ENCODE peak calls at places on chromosomes 11 and 22, in seven cellular contexts. Z, O, R, V, B, H and Y are unnamed samples. For H3K4me1, the result is how much of the 10 kb centered on the place peaks cover.

GRCh38 chr11:75668508-75669297 is at the start of gene MAP6:
- DNase-seq in R (no peak), V (peak), H (no peak), Z (peak), O (peak), B (peak), Y (no peak)

GRCh38 chr11:128940156-128940555 is 2.5 kb downstream of the TP53AIP1 start:
- DNase-seq in O (no peak), Z (no peak), V (no peak), B (no peak), R (no peak), H (no peak), Y (no peak)

GRCh38 chr11:61838921-61839320 is 10.8 kb downstream of the FADS2 start:
- DNase-seq in O (no peak), Z (no peak), H (no peak), V (no peak), R (no peak), B (no peak), Y (no peak)

GRCh38 chr22:22343603-22344276 is 99.2 kb downstream of the VPREB1 start:
- DNase-seq in O (no peak), V (no peak), R (no peak), B (no peak), Z (no peak), H (no peak), Y (no peak)

GRCh38 chr11:92329137-92329536 is 104.5 kb downstream of the FAT3 start:
- DNase-seq in Z (no peak), V (no peak), H (no peak), B (no peak), O (no peak), R (no peak), Y (no peak)

GRCh38 chr11:95699631-95700470 is 89.7 kb downstream of the FAM76B start:
- DNase-seq in Z (no peak), R (no peak), H (no peak), O (no peak), B (no peak), V (no peak), Y (no peak)

GRCh38 chr11:97772696-97773095 is 1248.1 kb upstream of the CNTN5 start:
- DNase-seq in Z (no peak), B (no peak), V (no peak), R (no peak), H (no peak), O (no peak), Y (no peak)

GRCh38 chr11:70824590-70825300 is 426.4 kb downstream of the CTTN start:
- DNase-seq in V (no peak), Z (no peak), O (peak), B (no peak), H (no peak), R (no peak), Y (no peak)

GRCh38 chr11:36131719-36132349 is 157.4 kb downstream of the COMMD9 start:
- DNase-seq in O (peak), H (no peak), V (peak), B (peak), R (no peak), Z (peak), Y (no peak)

GRCh38 chr11:126113515-126113957 is 50.9 kb upstream of the CDON start:
- DNase-seq in O (peak), B (peak), V (no peak), Z (peak), R (peak), H (no peak), Y (no peak)

GRCh38 chr22:18974477-18975180 is 38.5 kb upstream of the PRODH start:
- DNase-seq in Z (no peak), V (no peak), H (no peak), R (no peak), O (no peak), B (no peak), Y (no peak)

GRCh38 chr11:110431212-110432073 is 1.7 kb downstream of the FDX1 start:
- DNase-seq in R (no peak), V (no peak), Z (no peak), B (no peak), O (no peak), H (no peak), Y (no peak)

GRCh38 chr11:111937461-111937769 is 272 bp downstream of the DIXDC1 start:
- DNase-seq in O (no peak), V (no peak), H (no peak), Z (no peak), B (no peak), R (no peak), Y (no peak)

GRCh38 chr22:27617214-27617881 is 184.2 kb downstream of the MN1 start:
- DNase-seq in V (no peak), B (no peak), Z (no peak), H (no peak), R (no peak), O (no peak), Y (no peak)

GRCh38 chr11:12640926-12641849 is 33.0 kb upstream of the TEAD1 start:
- DNase-seq in V (no peak), B (no peak), O (no peak), Z (no peak), H (no peak), R (no peak), Y (peak)

GRCh38 chr11:128227466-128227865 is 359.9 kb downstream of the ETS1 start:
- DNase-seq in O (no peak), R (no peak), H (no peak), V (no peak), Z (no peak), B (no peak), Y (no peak)

GRCh38 chr11:84146826-84147225 is 860.7 kb upstream of the CCDC90B start:
- DNase-seq in R (no peak), H (no peak), O (no peak), B (no peak), V (no peak), Z (peak), Y (no peak)

DNA sequence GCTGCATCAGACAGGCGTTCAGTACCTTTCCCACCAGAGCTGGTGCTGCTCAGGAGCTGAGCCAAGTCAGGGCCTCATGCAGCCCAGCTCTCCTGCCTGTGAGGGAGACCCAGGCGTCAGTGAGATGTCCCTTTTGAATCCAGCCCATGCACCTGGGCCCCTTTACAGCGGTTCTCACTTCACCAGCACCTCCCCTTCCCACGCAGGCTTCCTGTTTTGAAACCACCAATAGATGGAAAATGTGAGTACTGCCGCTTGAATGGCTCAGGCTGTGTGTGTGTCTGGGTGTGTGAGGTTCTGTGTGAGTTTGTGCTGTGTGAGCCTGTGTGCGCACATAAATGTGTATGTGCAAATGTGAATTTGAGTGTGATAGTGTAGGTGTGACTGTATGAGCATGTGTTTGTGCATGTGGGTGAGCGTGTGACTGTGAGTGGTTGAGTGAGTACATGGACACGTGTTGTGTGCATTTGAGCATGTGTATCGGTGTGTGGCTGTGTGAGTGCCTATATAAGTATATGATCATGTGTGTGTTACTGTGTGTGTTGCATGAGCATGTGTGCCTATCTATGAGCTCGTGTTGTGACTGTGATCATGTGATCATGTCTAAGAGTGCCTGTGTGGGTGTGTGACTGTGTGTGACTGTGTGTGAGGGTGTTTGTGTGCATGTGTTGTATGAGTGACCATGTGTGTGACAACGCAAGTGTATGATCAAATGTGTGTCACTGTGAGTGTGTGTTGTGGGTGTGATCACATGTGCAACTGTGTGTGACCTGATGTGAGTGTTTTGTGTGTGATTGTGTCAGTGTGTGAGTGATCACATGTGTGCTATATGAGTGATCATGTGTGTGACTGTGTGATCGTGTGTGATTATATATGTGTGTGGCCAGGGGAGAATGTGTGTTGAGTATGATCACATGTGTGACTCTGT is 88.7 kb downstream of the UBASH3B start:
- DNase-seq in Z (no peak), R (no peak), O (peak), V (no peak), H (peak), B (no peak), Y (peak)
- H3K4me1 ChIP-seq in Z (under half), R (under half), O (under half), V (under half), H (half or more), B (under half), Y (half or more)

GRCh38 chr22:37559521-37559900 is 769 bp upstream of the CDC42EP1 start:
- DNase-seq in V (peak), H (no peak), R (no peak), Z (no peak), O (peak), B (peak), Y (no peak)

GRCh38 chr22:37558815-37559214 is 1.5 kb upstream of the CDC42EP1 start:
- DNase-seq in B (peak), O (no peak), H (no peak), V (peak), Z (no peak), R (no peak), Y (no peak)

GRCh38 chr22:37557321-37558001 is 2.8 kb upstream of the CDC42EP1 start:
- DNase-seq in Z (no peak), B (no peak), H (no peak), V (peak), R (no peak), O (no peak), Y (no peak)

GRCh38 chr22:37555029-37555428 is 5.3 kb upstream of the CDC42EP1 start:
- DNase-seq in Z (no peak), R (no peak), O (no peak), B (no peak), H (no peak), V (no peak), Y (no peak)

DNA sequence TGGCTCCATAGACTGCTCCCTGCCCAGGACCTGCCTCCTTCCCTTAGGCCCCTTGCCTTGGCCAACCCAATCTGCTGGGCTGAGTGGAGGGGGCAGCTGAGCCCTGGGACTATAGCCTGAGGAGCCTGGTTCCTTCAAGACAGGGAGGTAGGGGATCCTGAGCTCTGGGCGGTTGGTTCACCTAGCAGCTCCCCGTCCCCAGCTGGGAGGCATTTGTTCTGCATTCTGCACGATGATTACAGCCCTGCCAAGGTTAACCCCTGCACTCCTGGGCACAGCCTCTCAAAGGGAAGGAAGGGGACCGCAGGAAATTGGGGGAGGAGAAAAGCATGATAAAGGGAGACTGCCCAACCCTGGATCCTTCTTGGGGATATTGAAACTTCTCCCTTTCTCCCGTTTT is 3.5 kb upstream of the CDC42EP1 start:
- DNase-seq in Z (no peak), B (no peak), H (no peak), R (no peak), V (peak), O (peak), Y (no peak)
- H3K4me1 ChIP-seq in Z (under half), B (under half), H (under half), R (under half), V (under half), O (under half), Y (under half)

GRCh38 chr11:33259869-33260268 is 2.7 kb downstream of the HIPK3 start:
- DNase-seq in Z (no peak), O (no peak), R (no peak), V (no peak), B (no peak), H (no peak), Y (no peak)
- H3K4me1 ChIP-seq in Z (under half), O (under half), R (half or more), V (under half), B (under half), H (under half), Y (under half)

GRCh38 chr22:42072606-42073330 is 1.3 kb upstream of the PHETA2 start:
- DNase-seq in B (no peak), H (no peak), R (no peak), V (no peak), O (no peak), Z (no peak), Y (no peak)

GRCh38 chr22:42069801-42070516 is 653 bp downstream of the NAGA start:
- DNase-seq in O (no peak), Z (no peak), B (no peak), R (no peak), H (no peak), V (peak), Y (no peak)

GRCh38 chr22:42073568-42074152 is 388 bp upstream of the PHETA2 start:
- DNase-seq in H (no peak), R (no peak), O (no peak), Z (no peak), V (no peak), B (no peak), Y (no peak)

GRCh38 chr22:42068351-42068730 is 2.3 kb downstream of the NAGA start:
- DNase-seq in R (no peak), Z (no peak), V (no peak), H (no peak), B (no peak), O (no peak), Y (no peak)

DNA sequence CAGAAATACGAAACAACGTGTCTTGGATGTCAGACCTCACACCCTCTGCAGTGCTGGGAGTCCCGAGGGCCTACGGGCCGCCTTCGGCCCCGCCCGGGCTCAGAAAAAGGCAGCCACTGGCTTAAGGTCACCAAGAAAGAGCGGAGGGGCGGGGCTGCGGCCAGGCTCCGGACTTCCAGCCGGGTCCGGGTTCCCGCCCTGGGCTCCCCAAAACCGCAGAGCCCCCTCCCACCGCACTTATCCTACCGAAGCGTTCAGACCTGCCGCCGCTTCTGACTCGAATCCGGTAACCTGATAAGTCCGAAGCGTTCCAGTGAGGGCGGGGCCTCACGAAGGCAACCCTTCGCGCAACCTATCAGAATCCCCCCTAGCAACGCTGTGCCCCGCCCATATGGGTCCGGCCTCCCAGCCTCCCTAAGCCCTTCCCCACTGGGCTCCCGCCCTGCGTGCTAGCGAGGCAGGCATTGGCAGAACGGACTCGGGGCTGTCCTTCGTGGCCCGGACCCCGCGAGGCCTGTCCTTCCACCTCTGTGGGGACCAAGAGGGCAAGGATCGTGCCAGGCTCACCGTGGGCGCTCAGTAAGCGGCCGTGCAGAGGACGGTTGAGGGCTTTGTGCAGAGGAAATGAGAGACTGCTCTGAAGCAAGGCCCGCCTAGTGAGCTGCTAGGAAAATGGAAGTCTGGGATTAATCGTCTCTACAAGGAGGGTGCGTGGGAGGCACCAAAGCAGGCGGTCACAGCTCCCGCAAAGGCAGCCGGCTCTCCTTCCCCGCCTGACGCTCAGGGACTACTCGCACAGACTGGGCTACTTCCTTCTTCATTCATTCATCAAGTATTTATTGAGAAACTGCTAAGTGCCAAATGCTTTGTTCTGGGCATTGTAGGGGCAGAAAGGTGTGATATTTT is at the start of gene NAGA:
- DNase-seq in B (peak), V (peak), O (peak), R (peak), H (peak), Z (peak), Y (peak)
- H3K4me1 ChIP-seq in B (under half), V (under half), O (under half), R (under half), H (under half), Z (under half), Y (under half)

GRCh38 chr11:65569164-65569972 is 909 bp upstream of the ZNRD2 start:
- DNase-seq in V (no peak), R (no peak), H (no peak), O (no peak), B (no peak), Z (no peak), Y (no peak)
- H3K4me1 ChIP-seq in V (under half), R (half or more), H (half or more), O (under half), B (under half), Z (under half), Y (half or more)

GRCh38 chr22:36351921-36352774 is 35.6 kb downstream of the MYH9 start:
- DNase-seq in Z (no peak), O (peak), R (no peak), V (no peak), H (no peak), B (no peak), Y (no peak)
- H3K4me1 ChIP-seq in Z (under half), O (under half), R (half or more), V (under half), H (half or more), B (under half), Y (half or more)

GRCh38 chr11:131855320-131855719 is 484.9 kb downstream of the NTM start:
- DNase-seq in B (no peak), R (no peak), O (no peak), V (no peak), H (no peak), Z (no peak), Y (no peak)
- H3K4me1 ChIP-seq in B (under half), R (under half), O (under half), V (under half), H (under half), Z (under half), Y (under half)

GRCh38 chr11:77020751-77021150 is 13.4 kb upstream of the B3GNT6 start:
- DNase-seq in R (no peak), V (no peak), Z (no peak), O (no peak), B (no peak), H (no peak), Y (no peak)

GRCh38 chr11:77014669-77015068 is 19.5 kb upstream of the B3GNT6 start:
- DNase-seq in V (no peak), R (no peak), O (no peak), H (no peak), B (no peak), Z (no peak), Y (no peak)

GRCh38 chr11:77024745-77025144 is 9.5 kb upstream of the B3GNT6 start:
- DNase-seq in H (no peak), V (no peak), Z (no peak), B (no peak), O (no peak), R (no peak), Y (no peak)

DNA sequence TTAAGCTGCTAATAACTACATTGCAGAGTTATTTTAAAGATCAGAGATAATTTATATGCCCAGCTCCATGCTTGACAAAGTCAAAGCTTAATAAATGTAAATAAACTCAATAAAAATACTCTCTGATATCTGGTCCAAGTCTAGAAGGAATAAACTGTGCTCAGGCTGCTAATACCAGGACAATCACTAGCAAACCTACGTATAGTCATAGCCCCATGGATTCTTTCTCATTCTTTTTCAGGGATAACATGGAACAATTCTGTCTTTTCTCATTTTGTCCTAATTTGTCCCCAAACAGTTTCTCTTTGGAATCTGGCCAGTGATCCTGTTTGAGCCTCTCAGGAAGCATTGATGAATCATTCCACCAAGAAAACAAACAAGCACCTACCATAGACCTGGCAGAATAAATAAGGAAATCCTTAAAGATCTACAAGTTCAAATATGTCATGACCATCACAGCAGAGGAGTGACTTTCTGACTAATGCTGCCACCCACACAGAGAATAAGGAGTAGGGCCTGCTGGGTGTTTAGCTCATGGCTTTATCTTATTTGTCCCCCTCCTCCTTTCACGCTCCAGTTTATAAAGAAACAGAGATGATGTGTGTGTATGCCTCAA is 14.1 kb upstream of the B3GNT6 start:
- DNase-seq in V (no peak), R (no peak), B (no peak), O (no peak), Z (no peak), H (no peak), Y (no peak)
- H3K4me1 ChIP-seq in V (under half), R (under half), B (under half), O (under half), Z (under half), H (under half), Y (under half)

GRCh38 chr22:50473088-50473487 is 1.7 kb downstream of the SBF1 start:
- DNase-seq in Z (no peak), V (no peak), B (no peak), H (peak), R (no peak), O (peak), Y (peak)
- H3K4me1 ChIP-seq in Z (under half), V (under half), B (under half), H (half or more), R (half or more), O (under half), Y (half or more)

GRCh38 chr11:10975287-10975721 is 117.5 kb upstream of the ZBED5 start:
- DNase-seq in B (no peak), R (no peak), H (no peak), V (no peak), O (no peak), Z (no peak), Y (no peak)

GRCh38 chr11:10973416-10973815 is 115.6 kb upstream of the ZBED5 start:
- DNase-seq in O (no peak), R (no peak), V (no peak), Z (no peak), H (no peak), B (no peak), Y (no peak)

GRCh38 chr11:10969387-10969786 is 111.5 kb upstream of the ZBED5 start:
- DNase-seq in V (no peak), O (no peak), H (no peak), R (no peak), Z (no peak), B (no peak), Y (no peak)
- H3K4me1 ChIP-seq in V (under half), O (under half), H (under half), R (under half), Z (under half), B (under half), Y (under half)